ENCODE peak calls at places on chromosomes 11 and 22, in ten cellular contexts. U, Z, A, M, K, O, V, G, R and X are unnamed samples.

GRCh38 chr11:77267910-77268309 is 33.6 kb downstream of the GDPD4 start:
- DNase-seq in U (no peak), Z (no peak), A (peak; percentile 27), M (no peak), K (no peak), O (no peak), V (no peak), G (no peak), R (peak; percentile 23), X (no peak)

GRCh38 chr11:15911377-15912044 is 444.8 kb downstream of the SOX6 start:
- DNase-seq in U (peak; percentile 87), Z (peak; percentile 69), A (no peak), M (no peak), K (no peak), O (no peak), V (peak; percentile 58), G (no peak), R (peak; percentile 86), X (no peak)

GRCh38 chr11:3077174-3077839 is 20.1 kb upstream of the CARS1 start:
- DNase-seq in U (no peak), Z (no peak), A (no peak), M (no peak), K (no peak), O (no peak), V (no peak), G (no peak), R (no peak), X (no peak)

GRCh38 chr11:73753938-73754337 is 6.9 kb downstream of the RAB6A start:
- DNase-seq in U (no peak), Z (no peak), A (no peak), M (no peak), K (no peak), O (no peak), V (no peak), G (no peak), R (no peak), X (no peak)

GRCh38 chr11:17382046-17382728 is 6.3 kb downstream of the KCNJ11 start:
- DNase-seq in U (no peak), Z (no peak), A (peak; percentile 37), M (no peak), K (no peak), O (no peak), V (no peak), G (no peak), R (no peak), X (no peak)

GRCh38 chr11:78228467-78228866 is 39.7 kb downstream of the USP35 start:
- DNase-seq in U (peak; percentile 74), Z (no peak), A (peak; percentile 28), M (no peak), K (no peak), O (peak; percentile 80), V (no peak), G (peak; percentile 44), R (peak; percentile 75), X (no peak)

GRCh38 chr11:11909727-11910126 is 68.0 kb downstream of the USP47 start:
- DNase-seq in U (no peak), Z (no peak), A (no peak), M (no peak), K (peak; percentile 18), O (no peak), V (no peak), G (no peak), R (peak; percentile 32), X (peak; percentile 75)

GRCh38 chr22:35542157-35542971 is 1.7 kb downstream of the RASD2 start:
- DNase-seq in U (no peak), Z (no peak), A (no peak), M (no peak), K (no peak), O (no peak), V (no peak), G (no peak), R (no peak), X (no peak)

GRCh38 chr22:30885001-30885366 is 83.6 kb downstream of the MORC2 start:
- DNase-seq in U (no peak), Z (no peak), A (no peak), M (no peak), K (no peak), O (no peak), V (no peak), G (no peak), R (no peak), X (no peak)

GRCh38 chr11:122690801-122691649 is 35.5 kb downstream of the UBASH3B start:
- DNase-seq in U (peak; percentile 73), Z (no peak), A (no peak), M (no peak), K (no peak), O (peak; percentile 75), V (no peak), G (no peak), R (peak; percentile 73), X (no peak)

GRCh38 chr11:14380947-14381555 is 22.1 kb upstream of the RRAS2 start:
- DNase-seq in U (peak; percentile 71), Z (peak; percentile 84), A (no peak), M (peak; percentile 83), K (no peak), O (no peak), V (peak; percentile 83), G (peak; percentile 76), R (peak; percentile 49), X (no peak)

GRCh38 chr11:45102361-45102809 is 44.1 kb upstream of the PRDM11 start:
- DNase-seq in U (peak; percentile 44), Z (no peak), A (no peak), M (no peak), K (no peak), O (no peak), V (no peak), G (no peak), R (peak; percentile 44), X (no peak)

GRCh38 chr11:103433976-103434375 is 324.8 kb downstream of the DYNC2H1 start:
- DNase-seq in U (no peak), Z (no peak), A (no peak), M (no peak), K (no peak), O (no peak), V (no peak), G (no peak), R (no peak), X (no peak)

GRCh38 chr11:103436131-103436770 is 327.0 kb downstream of the DYNC2H1 start:
- DNase-seq in U (no peak), Z (no peak), A (no peak), M (no peak), K (no peak), O (no peak), V (no peak), G (no peak), R (no peak), X (no peak)

DNA sequence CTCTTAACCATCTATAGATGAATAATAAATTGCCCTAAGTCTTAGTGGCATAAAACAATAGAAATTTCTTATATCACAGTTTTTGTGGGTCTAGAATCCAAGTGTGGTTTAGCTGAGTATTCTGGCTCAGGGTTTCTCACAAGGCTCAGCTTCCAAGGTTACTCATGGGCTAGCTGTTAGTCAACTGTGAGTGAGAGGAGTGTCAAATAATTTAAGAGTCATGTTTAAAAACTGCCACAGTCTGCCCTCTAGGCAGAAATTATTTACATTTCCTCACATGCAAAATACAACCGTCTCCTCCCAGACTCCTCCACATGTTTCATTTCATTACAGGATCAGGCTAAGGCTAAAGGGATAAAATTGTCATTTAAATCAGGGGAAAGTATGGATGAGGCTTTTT is 324.2 kb downstream of the DYNC2H1 start:
- DNase-seq in U (peak; percentile 48), Z (no peak), A (peak; percentile 86), M (no peak), K (peak; percentile 52), O (no peak), V (no peak), G (no peak), R (peak; percentile 55), X (peak; percentile 43)
- H3K4me3 ChIP-seq in U (no peak overlapping the region), Z (no peak overlapping the region), A (no peak overlapping the region), M (no peak overlapping the region), K (no peak overlapping the region), O (no peak overlapping the region), V (no peak overlapping the region), G (no peak overlapping the region), R (no peak overlapping the region), X (no peak overlapping the region)

DNA sequence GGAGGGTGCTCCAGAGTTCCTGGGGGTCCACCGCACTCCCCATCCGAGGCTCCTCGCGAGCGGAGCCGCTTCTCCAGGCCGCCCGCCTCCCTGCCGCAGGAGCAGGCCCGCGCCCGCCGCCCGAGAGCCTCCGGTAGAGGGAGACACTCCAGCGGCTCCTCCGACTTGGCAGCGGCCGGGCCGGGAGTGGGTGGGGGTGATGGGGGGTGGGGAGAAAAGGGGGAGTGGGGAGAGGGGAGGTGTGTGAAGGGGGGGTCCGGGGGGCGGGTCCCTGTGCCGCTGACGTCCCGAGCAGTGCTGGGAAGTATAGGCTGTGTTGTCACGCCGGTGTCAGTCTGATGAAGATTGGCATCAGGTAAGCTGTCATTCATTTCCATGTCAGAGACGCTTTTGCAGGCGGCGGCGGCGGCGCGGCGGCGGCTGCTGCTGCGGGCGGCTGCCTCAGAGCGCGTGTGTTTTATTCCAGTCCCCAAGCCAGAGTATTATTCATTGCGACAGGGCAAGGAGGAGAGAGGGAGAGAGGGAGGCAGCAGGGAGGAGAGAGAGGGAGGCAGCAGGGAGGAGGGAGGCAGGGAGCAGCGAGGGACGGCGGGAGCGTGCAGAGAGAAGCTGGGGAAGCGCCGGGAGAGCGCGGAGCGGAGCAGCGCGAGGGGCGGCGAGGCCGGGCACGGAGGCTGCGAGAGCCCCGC is at the start of gene PKNOX2:
- DNase-seq in U (peak; percentile 89), Z (peak; percentile 82), A (peak; percentile 58), M (peak; percentile 82), K (no peak), O (no peak), V (peak; percentile 82), G (peak; percentile 65), R (peak; percentile 78), X (peak; percentile 52)
- TF ChIP-seq CTCF in U (peak; percentile 57), Z (peak; percentile 79), A (peak; percentile 68), M (peak; percentile 60), K (peak; percentile 71), O (peak; percentile 28), V (peak; percentile 86), G (peak; percentile 35), R (peak; percentile 38), X (peak; percentile 55)

DNA sequence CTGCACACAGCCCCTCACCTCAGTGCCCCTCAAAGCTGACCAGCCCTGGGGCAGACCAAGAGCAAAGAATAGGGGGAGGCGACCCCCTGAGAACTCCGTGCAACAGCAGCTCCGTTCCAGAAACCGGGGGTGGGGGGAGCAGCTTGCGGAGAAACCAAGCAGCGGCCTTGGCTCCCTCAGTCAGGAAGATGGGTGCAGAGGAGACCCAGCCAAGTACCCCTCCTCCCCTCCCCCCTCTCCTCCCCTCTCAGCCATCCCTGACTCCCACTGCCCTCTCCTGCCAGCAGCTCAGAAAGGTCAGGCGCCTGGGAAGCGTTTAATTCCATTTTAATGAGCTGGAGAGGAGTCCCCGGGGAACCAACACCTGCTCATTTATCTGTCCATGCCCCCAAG is 78.9 kb downstream of the PDE2A start:
- DNase-seq in U (no peak), Z (no peak), A (no peak), M (no peak), K (no peak), O (no peak), V (no peak), G (no peak), R (no peak), X (no peak)
- H3K4me3 ChIP-seq in U (no peak overlapping the region), Z (no peak overlapping the region), A (no peak overlapping the region), M (no peak overlapping the region), K (no peak overlapping the region), O (no peak overlapping the region), V (no peak overlapping the region), G (no peak overlapping the region), R (no peak overlapping the region), X (no peak overlapping the region)

DNA sequence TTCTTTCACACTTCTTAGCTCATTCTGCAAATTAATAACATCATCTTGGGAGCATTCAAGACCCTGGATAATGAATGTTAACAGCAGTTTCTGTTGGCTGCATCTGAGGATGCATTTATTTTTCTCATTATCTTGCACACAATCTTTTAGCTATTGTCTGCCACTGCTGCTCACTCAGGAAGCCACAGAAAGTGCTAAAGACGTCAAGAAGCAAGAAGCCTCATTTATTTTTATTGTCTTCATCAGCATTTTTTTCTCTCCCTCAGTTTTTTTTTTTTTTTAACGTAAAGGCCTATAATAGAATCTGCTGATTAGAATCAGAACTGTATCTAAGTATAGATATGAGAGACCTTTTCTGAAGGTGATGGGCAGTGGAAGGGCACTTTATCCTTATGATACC is 1339.3 kb downstream of the FAM181B start:
- DNase-seq in U (no peak), Z (no peak), A (no peak), M (no peak), K (no peak), O (no peak), V (no peak), G (no peak), R (no peak), X (no peak)
- TF ChIP-seq CTCF in U (no peak), Z (no peak), A (no peak), M (no peak), K (no peak), O (no peak), V (no peak), G (no peak), R (no peak), X (no peak)